ENCODE peak calls at places on chromosomes 3 and 15, in five cellular contexts. Q is CD4-positive, alpha-beta memory T cell; Y is breast epithelium; Z is K562; X is cardiac muscle cell. N is an unnamed sample.
A peak's percentile ranks its signal among the peaks of the same experiment; 100 is the strongest.

GRCh38 chr15:94040523-94041248 is 190.7 kb upstream of the MCTP2 start:
- DNase-seq in Q (no peak), Z (no peak), Y (no peak), X (no peak), N (no peak)

GRCh38 chr3:7166460-7166859 is 305.5 kb downstream of the GRM7 start:
- DNase-seq in Y (no peak), Z (no peak), X (no peak), Q (no peak), N (no peak)

GRCh38 chr3:54837964-54838363 is 89.9 kb downstream of the LRTM1 start:
- DNase-seq in Z (no peak), Q (no peak), Y (no peak), X (peak; percentile 22), N (no peak)

GRCh38 chr3:36444909-36445308 is 64.6 kb downstream of the STAC start:
- DNase-seq in Z (no peak), X (peak; percentile 3), Q (no peak), Y (no peak), N (peak; percentile 74)

GRCh38 chr15:33587773-33588172 is 277.0 kb downstream of the RYR3 start:
- DNase-seq in Y (no peak), X (peak; percentile 46), Z (no peak), Q (no peak), N (peak; percentile 59)

GRCh38 chr3:121594850-121595249 is 1.7 kb downstream of the FBXO40 start:
- DNase-seq in Q (no peak), Z (no peak), Y (no peak), X (no peak), N (no peak)

GRCh38 chr15:63244976-63245645 is 32.3 kb upstream of the APH1B start:
- DNase-seq in Y (no peak), Z (no peak), X (no peak), Q (peak; percentile 17), N (no peak)

GRCh38 chr15:100733786-100734185 is 131.4 kb downstream of the ASB7 start:
- DNase-seq in X (peak; percentile 29), Y (no peak), Q (no peak), Z (no peak), N (peak; percentile 54)

GRCh38 chr15:22895465-22896190 is 57.2 kb downstream of the NIPA2 start:
- DNase-seq in Z (peak; percentile 61), Q (no peak), X (no peak), Y (no peak), N (peak; percentile 78)

GRCh38 chr3:172750069-172750367 is 508 bp upstream of the ECT2 start:
- DNase-seq in Z (no peak), X (no peak), Q (no peak), Y (no peak), N (no peak)
- H3K4me1 ChIP-seq in Z (no peaks in the 10 kb centered on the region), X (peaks cover 6% of the 10 kb centered on the region), Q (peaks cover 22% of the 10 kb centered on the region), Y (no peaks in the 10 kb centered on the region), N (peaks cover 21% of the 10 kb centered on the region)

GRCh38 chr15:64381000-64381751 is at the start of gene PCLAF:
- DNase-seq in X (peak; percentile 97), Z (peak; percentile 99), Y (peak; percentile 92), Q (peak; percentile 85), N (peak; percentile 83)
- H3K27ac ChIP-seq in X (no peak within 1 kb of the TSS), Z (peak within 1 kb of the TSS; percentile 75), Y (no peak within 1 kb of the TSS), Q (peak within 1 kb of the TSS; percentile 14), N (peak within 1 kb of the TSS; percentile 31)

GRCh38 chr15:75027551-75027950 is 4.2 kb downstream of the PPCDC start:
- DNase-seq in X (no peak), Q (no peak), Z (no peak), Y (no peak), N (no peak)
- H3K4me1 ChIP-seq in X (peaks cover 15% of the 10 kb centered on the region), Q (peaks cover 28% of the 10 kb centered on the region), Z (peaks cover 28% of the 10 kb centered on the region), Y (no peaks in the 10 kb centered on the region), N (peaks cover 8% of the 10 kb centered on the region)

GRCh38 chr3:177249203-177249602 is 51.9 kb upstream of the TBL1XR1 start:
- DNase-seq in X (no peak), Q (no peak), Z (no peak), Y (no peak), N (no peak)

GRCh38 chr3:177251756-177252155 is 54.5 kb upstream of the TBL1XR1 start:
- DNase-seq in X (no peak), Y (no peak), Z (no peak), Q (no peak), N (no peak)

GRCh38 chr3:177245257-177245656 is 48.0 kb upstream of the TBL1XR1 start:
- DNase-seq in X (no peak), Z (no peak), Y (no peak), Q (no peak), N (no peak)

DNA sequence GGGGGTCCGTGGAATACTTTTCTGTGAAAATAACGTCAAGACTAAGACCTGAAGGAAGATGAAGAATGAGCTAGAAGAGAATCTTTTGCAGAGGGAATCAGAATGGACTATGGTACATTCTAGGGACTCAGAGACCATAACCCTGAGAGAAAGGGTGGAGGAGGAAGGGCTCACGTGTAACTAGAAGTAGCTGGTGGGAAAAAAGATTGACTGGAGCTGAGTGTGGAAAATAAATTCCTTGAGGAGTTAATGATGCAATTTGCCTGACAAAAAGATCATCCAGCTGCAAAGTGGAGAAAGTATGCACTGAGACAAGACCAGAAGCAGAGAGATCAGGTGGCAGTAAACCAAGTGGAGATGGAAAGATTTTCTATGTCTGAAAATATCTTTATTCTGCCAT is 52.8 kb upstream of the TBL1XR1 start:
- DNase-seq in Y (no peak), X (peak; percentile 22), Q (no peak), Z (no peak), N (no peak)
- H3K27ac ChIP-seq in Y (no peak overlapping the region), X (no peak overlapping the region), Q (no peak overlapping the region), Z (no peak overlapping the region), N (no peak overlapping the region)

DNA sequence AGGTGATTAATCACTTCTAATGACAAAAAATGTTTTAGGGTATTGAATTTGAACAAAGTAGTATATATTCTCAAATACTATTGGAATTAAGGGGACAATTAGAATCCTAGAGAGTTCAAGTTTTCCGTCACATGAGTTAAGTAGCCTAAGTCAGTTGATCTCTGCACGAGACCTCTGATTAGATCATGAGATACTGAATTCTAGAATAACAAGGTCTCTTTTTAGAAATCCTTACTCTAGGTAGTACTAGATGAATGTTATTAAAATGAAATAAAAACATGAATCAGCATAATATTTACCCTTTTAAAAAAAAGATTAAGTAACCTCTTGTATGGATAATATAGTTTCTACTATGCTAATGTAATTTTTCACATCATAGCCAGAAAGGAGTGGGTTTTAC is 43.4 kb downstream of the MYO5A start:
- DNase-seq in X (no peak), Z (no peak), Y (no peak), Q (no peak), N (no peak)
- H3K4me1 ChIP-seq in X (peaks cover 45% of the 10 kb centered on the region), Z (no peaks in the 10 kb centered on the region), Y (no peaks in the 10 kb centered on the region), Q (peaks cover 98% of the 10 kb centered on the region), N (peaks cover 33% of the 10 kb centered on the region)

GRCh38 chr15:36590838-36591237 is 11.4 kb downstream of the CDIN1 start:
- DNase-seq in X (peak; percentile 78), Q (no peak), Z (no peak), Y (no peak), N (peak; percentile 96)
- H3K27ac ChIP-seq in X (peak overlapping the region; percentile 84), Q (no peak overlapping the region), Z (no peak overlapping the region), Y (no peak overlapping the region), N (peak overlapping the region; percentile 38)

GRCh38 chr3:141444586-141445285 is 42.1 kb upstream of the RASA2 start:
- DNase-seq in Q (no peak), Y (no peak), Z (no peak), X (peak; percentile 41), N (no peak)

GRCh38 chr3:141447391-141447790 is 39.4 kb upstream of the RASA2 start:
- DNase-seq in X (no peak), Y (no peak), Z (no peak), Q (no peak), N (no peak)

GRCh38 chr3:141446737-141447136 is 40.1 kb upstream of the RASA2 start:
- DNase-seq in X (no peak), Y (no peak), Q (no peak), Z (no peak), N (no peak)

GRCh38 chr3:141448606-141449216 is 38.1 kb upstream of the RASA2 start:
- DNase-seq in X (no peak), Q (no peak), Y (no peak), Z (no peak), N (no peak)

DNA sequence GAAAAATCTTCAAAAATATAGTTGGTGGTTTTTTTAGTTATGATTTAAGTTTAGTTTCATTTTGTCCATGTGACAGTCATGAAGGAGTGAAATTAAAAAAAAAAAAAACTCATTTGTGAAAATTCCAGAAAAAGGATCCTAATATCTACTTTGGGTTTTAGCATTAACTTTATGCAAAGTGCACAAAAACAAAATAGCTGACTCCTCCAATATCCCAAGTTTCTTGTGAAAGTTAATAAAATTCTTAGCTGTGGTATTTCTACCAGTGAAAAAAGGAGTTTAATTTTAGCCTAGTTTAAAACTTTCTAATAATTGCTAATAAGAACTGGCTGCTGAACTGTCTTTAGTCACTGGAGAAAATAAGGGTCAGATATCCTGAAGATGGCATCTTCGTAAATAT is 40.8 kb upstream of the RASA2 start:
- DNase-seq in Y (no peak), Q (no peak), Z (no peak), X (no peak), N (no peak)
- H3K4me1 ChIP-seq in Y (no peaks in the 10 kb centered on the region), Q (peaks cover 10% of the 10 kb centered on the region), Z (peaks cover 6% of the 10 kb centered on the region), X (peaks cover 12% of the 10 kb centered on the region), N (no peaks in the 10 kb centered on the region)

DNA sequence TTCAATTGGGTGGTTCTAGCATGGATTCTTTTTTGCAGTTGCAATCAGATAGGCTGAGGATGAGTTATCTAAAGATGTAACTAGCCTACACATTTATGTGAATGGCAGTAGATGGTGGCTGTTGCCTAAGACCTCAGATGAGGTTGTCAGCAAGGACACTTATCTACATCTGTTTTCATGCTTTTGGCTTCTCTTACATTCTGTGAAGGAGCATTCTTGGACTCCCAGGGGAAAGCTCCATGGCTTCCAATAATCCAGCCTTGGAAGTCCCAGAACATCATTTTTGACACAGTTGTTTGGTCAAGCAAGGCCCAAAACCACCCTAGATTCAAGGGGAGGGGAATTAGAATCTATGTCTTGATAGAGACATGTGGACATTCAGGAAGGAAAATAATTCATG is 332.2 kb upstream of the RBMS3 start:
- DNase-seq in Y (no peak), Z (no peak), Q (no peak), X (peak; percentile 52), N (no peak)
- H3K27ac ChIP-seq in Y (no peak overlapping the region), Z (no peak overlapping the region), Q (no peak overlapping the region), X (no peak overlapping the region), N (no peak overlapping the region)

GRCh38 chr3:183577336-183577735 is 21.8 kb upstream of the KLHL6 start:
- DNase-seq in Z (no peak), Q (no peak), X (no peak), Y (no peak), N (no peak)
- H3K4me1 ChIP-seq in Z (no peaks in the 10 kb centered on the region), Q (peaks cover 17% of the 10 kb centered on the region), X (no peaks in the 10 kb centered on the region), Y (no peaks in the 10 kb centered on the region), N (no peaks in the 10 kb centered on the region)

N was measured in foreskin keratinocyte.